ENCODE peak calls at places on chromosomes 11 and 22, in nine cellular contexts. One of them, this sample, is unnamed.

GRCh38 chr11:108221401-108221800 is 1.0 kb downstream of the NPAT start:
- DNase-seq in mucosa of gallbladder: no peak
- DNase-seq in esophagus muscularis mucosa: no peak
- DNase-seq in epithelial cell of proximal tubule: no peak
- DNase-seq in skeletal muscle cell: no peak
- DNase-seq in kidney: no peak
- DNase-seq in pancreas: no peak
- DNase-seq in endothelial cell: no peak
- DNase-seq in CD8-positive, alpha-beta memory T cell: no peak
- DNase-seq in this sample: no peak

GRCh38 chr11:66495401-66495844 is 15.0 kb upstream of the BBS1 start:
- DNase-seq in mucosa of gallbladder: no peak
- DNase-seq in esophagus muscularis mucosa: no peak
- DNase-seq in epithelial cell of proximal tubule: no peak
- DNase-seq in skeletal muscle cell: no peak
- DNase-seq in kidney: peak; percentile 75
- DNase-seq in pancreas: no peak
- DNase-seq in endothelial cell: no peak
- DNase-seq in CD8-positive, alpha-beta memory T cell: no peak
- DNase-seq in this sample: no peak

GRCh38 chr22:26416670-26417270 is 12.3 kb upstream of the ASPHD2 start:
- DNase-seq in mucosa of gallbladder: no peak
- DNase-seq in esophagus muscularis mucosa: no peak
- DNase-seq in epithelial cell of proximal tubule: peak; percentile 36
- DNase-seq in skeletal muscle cell: peak; percentile 67
- DNase-seq in kidney: no peak
- DNase-seq in pancreas: no peak
- DNase-seq in endothelial cell: no peak
- DNase-seq in CD8-positive, alpha-beta memory T cell: no peak
- DNase-seq in this sample: no peak

GRCh38 chr11:115701284-115701875 is 197.2 kb upstream of the CADM1 start:
- DNase-seq in mucosa of gallbladder: no peak
- DNase-seq in esophagus muscularis mucosa: no peak
- DNase-seq in epithelial cell of proximal tubule: no peak
- DNase-seq in skeletal muscle cell: no peak
- DNase-seq in kidney: no peak
- DNase-seq in pancreas: no peak
- DNase-seq in endothelial cell: no peak
- DNase-seq in CD8-positive, alpha-beta memory T cell: no peak
- DNase-seq in this sample: no peak

GRCh38 chr11:120117991-120118390 is 19.9 kb downstream of the TRIM29 start:
- DNase-seq in mucosa of gallbladder: no peak
- DNase-seq in esophagus muscularis mucosa: no peak
- DNase-seq in epithelial cell of proximal tubule: no peak
- DNase-seq in skeletal muscle cell: no peak
- DNase-seq in kidney: no peak
- DNase-seq in pancreas: no peak
- DNase-seq in endothelial cell: no peak
- DNase-seq in CD8-positive, alpha-beta memory T cell: no peak
- DNase-seq in this sample: no peak

GRCh38 chr22:30602049-30602448 is 4.9 kb upstream of the TCN2 start:
- DNase-seq in mucosa of gallbladder: no peak
- DNase-seq in esophagus muscularis mucosa: no peak
- DNase-seq in epithelial cell of proximal tubule: no peak
- DNase-seq in skeletal muscle cell: no peak
- DNase-seq in kidney: no peak
- DNase-seq in pancreas: no peak
- DNase-seq in endothelial cell: no peak
- DNase-seq in CD8-positive, alpha-beta memory T cell: no peak
- DNase-seq in this sample: no peak

GRCh38 chr22:49705631-49706352 is 121.9 kb downstream of the BRD1 start:
- DNase-seq in mucosa of gallbladder: no peak
- DNase-seq in esophagus muscularis mucosa: no peak
- DNase-seq in epithelial cell of proximal tubule: no peak
- DNase-seq in skeletal muscle cell: no peak
- DNase-seq in kidney: no peak
- DNase-seq in pancreas: no peak
- DNase-seq in endothelial cell: no peak
- DNase-seq in CD8-positive, alpha-beta memory T cell: no peak
- DNase-seq in this sample: no peak

GRCh38 chr11:8814209-8814922 is 96.6 kb upstream of the AKIP1 start:
- DNase-seq in mucosa of gallbladder: no peak
- DNase-seq in esophagus muscularis mucosa: no peak
- DNase-seq in epithelial cell of proximal tubule: no peak
- DNase-seq in skeletal muscle cell: no peak
- DNase-seq in kidney: no peak
- DNase-seq in pancreas: no peak
- DNase-seq in endothelial cell: no peak
- DNase-seq in CD8-positive, alpha-beta memory T cell: no peak
- DNase-seq in this sample: peak; percentile 25

GRCh38 chr22:24181996-24182560 is 791 bp downstream of the SUSD2 start:
- DNase-seq in mucosa of gallbladder: no peak
- DNase-seq in esophagus muscularis mucosa: no peak
- DNase-seq in epithelial cell of proximal tubule: no peak
- DNase-seq in skeletal muscle cell: no peak
- DNase-seq in kidney: peak; percentile 62
- DNase-seq in pancreas: no peak
- DNase-seq in endothelial cell: no peak
- DNase-seq in CD8-positive, alpha-beta memory T cell: no peak
- DNase-seq in this sample: no peak

GRCh38 chr11:76629853-76630599 is 40.5 kb downstream of the LRRC32 start:
- DNase-seq in mucosa of gallbladder: peak; percentile 67
- DNase-seq in esophagus muscularis mucosa: no peak
- DNase-seq in epithelial cell of proximal tubule: no peak
- DNase-seq in skeletal muscle cell: no peak
- DNase-seq in kidney: peak; percentile 90
- DNase-seq in pancreas: no peak
- DNase-seq in endothelial cell: no peak
- DNase-seq in CD8-positive, alpha-beta memory T cell: no peak
- DNase-seq in this sample: no peak

GRCh38 chr11:63985812-63986155 is 454 bp upstream of the OTUB1 start:
- DNase-seq in mucosa of gallbladder: peak; percentile 27
- DNase-seq in esophagus muscularis mucosa: no peak
- DNase-seq in epithelial cell of proximal tubule: no peak
- DNase-seq in skeletal muscle cell: no peak
- DNase-seq in kidney: peak; percentile 85
- DNase-seq in pancreas: no peak
- DNase-seq in endothelial cell: no peak
- DNase-seq in CD8-positive, alpha-beta memory T cell: peak; percentile 72
- DNase-seq in this sample: peak; percentile 59

GRCh38 chr11:12103411-12104225 is 6.8 kb upstream of the MICAL2 start:
- DNase-seq in mucosa of gallbladder: no peak
- DNase-seq in esophagus muscularis mucosa: no peak
- DNase-seq in epithelial cell of proximal tubule: no peak
- DNase-seq in skeletal muscle cell: no peak
- DNase-seq in kidney: no peak
- DNase-seq in pancreas: peak; percentile 27
- DNase-seq in endothelial cell: no peak
- DNase-seq in CD8-positive, alpha-beta memory T cell: no peak
- DNase-seq in this sample: no peak

GRCh38 chr22:39651783-39652058 is 81.2 kb downstream of the CACNA1I start:
- DNase-seq in mucosa of gallbladder: no peak
- DNase-seq in esophagus muscularis mucosa: no peak
- DNase-seq in epithelial cell of proximal tubule: no peak
- DNase-seq in skeletal muscle cell: no peak
- DNase-seq in kidney: no peak
- DNase-seq in pancreas: no peak
- DNase-seq in endothelial cell: no peak
- DNase-seq in CD8-positive, alpha-beta memory T cell: no peak
- DNase-seq in this sample: no peak

GRCh38 chr11:31809857-31810778 is 1.0 kb downstream of the PAX6 start:
- DNase-seq in mucosa of gallbladder: peak; percentile 11
- DNase-seq in esophagus muscularis mucosa: no peak
- DNase-seq in epithelial cell of proximal tubule: no peak
- DNase-seq in skeletal muscle cell: no peak
- DNase-seq in kidney: peak; percentile 75
- DNase-seq in pancreas: no peak
- DNase-seq in endothelial cell: peak; percentile 56
- DNase-seq in CD8-positive, alpha-beta memory T cell: no peak
- DNase-seq in this sample: no peak

GRCh38 chr22:48331266-48331665 is 1496.4 kb downstream of the BRD1 start:
- DNase-seq in mucosa of gallbladder: no peak
- DNase-seq in esophagus muscularis mucosa: no peak
- DNase-seq in epithelial cell of proximal tubule: no peak
- DNase-seq in skeletal muscle cell: no peak
- DNase-seq in kidney: peak; percentile 58
- DNase-seq in pancreas: no peak
- DNase-seq in endothelial cell: no peak
- DNase-seq in CD8-positive, alpha-beta memory T cell: no peak
- DNase-seq in this sample: no peak

GRCh38 chr22:37749223-37749622 is 52.4 kb downstream of the TRIOBP start:
- DNase-seq in mucosa of gallbladder: no peak
- DNase-seq in esophagus muscularis mucosa: no peak
- DNase-seq in epithelial cell of proximal tubule: no peak
- DNase-seq in skeletal muscle cell: no peak
- DNase-seq in kidney: no peak
- DNase-seq in pancreas: no peak
- DNase-seq in endothelial cell: no peak
- DNase-seq in CD8-positive, alpha-beta memory T cell: no peak
- DNase-seq in this sample: no peak

GRCh38 chr22:46653596-46653995 is 33.4 kb downstream of the GRAMD4 start:
- DNase-seq in mucosa of gallbladder: no peak
- DNase-seq in esophagus muscularis mucosa: no peak
- DNase-seq in epithelial cell of proximal tubule: no peak
- DNase-seq in skeletal muscle cell: no peak
- DNase-seq in kidney: no peak
- DNase-seq in pancreas: no peak
- DNase-seq in endothelial cell: no peak
- DNase-seq in CD8-positive, alpha-beta memory T cell: no peak
- DNase-seq in this sample: no peak

GRCh38 chr22:35582218-35582860 is 34.8 kb downstream of the MB start:
- DNase-seq in mucosa of gallbladder: no peak
- DNase-seq in esophagus muscularis mucosa: no peak
- DNase-seq in epithelial cell of proximal tubule: no peak
- DNase-seq in skeletal muscle cell: no peak
- DNase-seq in kidney: no peak
- DNase-seq in pancreas: no peak
- DNase-seq in endothelial cell: no peak
- DNase-seq in CD8-positive, alpha-beta memory T cell: no peak
- DNase-seq in this sample: no peak

GRCh38 chr11:64865286-64866172 is 12.9 kb downstream of the EHD1 start:
- DNase-seq in mucosa of gallbladder: no peak
- DNase-seq in esophagus muscularis mucosa: no peak
- DNase-seq in epithelial cell of proximal tubule: no peak
- DNase-seq in skeletal muscle cell: no peak
- DNase-seq in kidney: no peak
- DNase-seq in pancreas: no peak
- DNase-seq in endothelial cell: no peak
- DNase-seq in CD8-positive, alpha-beta memory T cell: no peak
- DNase-seq in this sample: no peak

GRCh38 chr11:33125611-33126010 is 35.7 kb downstream of the CSTF3 start:
- DNase-seq in mucosa of gallbladder: no peak
- DNase-seq in esophagus muscularis mucosa: no peak
- DNase-seq in epithelial cell of proximal tubule: no peak
- DNase-seq in skeletal muscle cell: no peak
- DNase-seq in kidney: no peak
- DNase-seq in pancreas: no peak
- DNase-seq in endothelial cell: no peak
- DNase-seq in CD8-positive, alpha-beta memory T cell: no peak
- DNase-seq in this sample: no peak

GRCh38 chr22:24693359-24693758 is 81.2 kb downstream of the PIWIL3 start:
- DNase-seq in mucosa of gallbladder: no peak
- DNase-seq in esophagus muscularis mucosa: no peak
- DNase-seq in epithelial cell of proximal tubule: no peak
- DNase-seq in skeletal muscle cell: no peak
- DNase-seq in kidney: no peak
- DNase-seq in pancreas: no peak
- DNase-seq in endothelial cell: no peak
- DNase-seq in CD8-positive, alpha-beta memory T cell: no peak
- DNase-seq in this sample: no peak

GRCh38 chr11:64802370-64803162 is 448 bp downstream of the MAP4K2 start:
- DNase-seq in mucosa of gallbladder: no peak
- DNase-seq in esophagus muscularis mucosa: no peak
- DNase-seq in epithelial cell of proximal tubule: no peak
- DNase-seq in skeletal muscle cell: no peak
- DNase-seq in kidney: peak; percentile 89
- DNase-seq in pancreas: no peak
- DNase-seq in endothelial cell: no peak
- DNase-seq in CD8-positive, alpha-beta memory T cell: peak; percentile 33
- DNase-seq in this sample: no peak

GRCh38 chr11:122101625-122102291 is 14.3 kb downstream of the BLID start:
- DNase-seq in mucosa of gallbladder: peak; percentile 53
- DNase-seq in esophagus muscularis mucosa: no peak
- DNase-seq in epithelial cell of proximal tubule: no peak
- DNase-seq in skeletal muscle cell: peak; percentile 74
- DNase-seq in kidney: peak; percentile 72
- DNase-seq in pancreas: peak; percentile 45
- DNase-seq in endothelial cell: peak; percentile 61
- DNase-seq in CD8-positive, alpha-beta memory T cell: no peak
- DNase-seq in this sample: no peak

GRCh38 chr22:46085831-46086576 is 64.3 kb upstream of the PPARA start:
- DNase-seq in mucosa of gallbladder: peak; percentile 66
- DNase-seq in esophagus muscularis mucosa: no peak
- DNase-seq in epithelial cell of proximal tubule: no peak
- DNase-seq in skeletal muscle cell: no peak
- DNase-seq in kidney: peak; percentile 95
- DNase-seq in pancreas: peak; percentile 67
- DNase-seq in endothelial cell: no peak
- DNase-seq in CD8-positive, alpha-beta memory T cell: no peak
- DNase-seq in this sample: no peak

GRCh38 chr11:12126352-12127019 is 16.1 kb downstream of the MICAL2 start:
- DNase-seq in mucosa of gallbladder: no peak
- DNase-seq in esophagus muscularis mucosa: no peak
- DNase-seq in epithelial cell of proximal tubule: peak; percentile 68
- DNase-seq in skeletal muscle cell: peak; percentile 76
- DNase-seq in kidney: no peak
- DNase-seq in pancreas: no peak
- DNase-seq in endothelial cell: no peak
- DNase-seq in CD8-positive, alpha-beta memory T cell: no peak
- DNase-seq in this sample: peak; percentile 53

GRCh38 chr11:34609850-34610249 is 11.0 kb upstream of the EHF start:
- DNase-seq in mucosa of gallbladder: no peak
- DNase-seq in esophagus muscularis mucosa: no peak
- DNase-seq in epithelial cell of proximal tubule: no peak
- DNase-seq in skeletal muscle cell: no peak
- DNase-seq in kidney: no peak
- DNase-seq in pancreas: no peak
- DNase-seq in endothelial cell: no peak
- DNase-seq in CD8-positive, alpha-beta memory T cell: no peak
- DNase-seq in this sample: no peak

GRCh38 chr22:21713428-21714058 is 22.1 kb downstream of the YPEL1 start:
- DNase-seq in mucosa of gallbladder: no peak
- DNase-seq in esophagus muscularis mucosa: no peak
- DNase-seq in epithelial cell of proximal tubule: no peak
- DNase-seq in skeletal muscle cell: no peak
- DNase-seq in kidney: no peak
- DNase-seq in pancreas: no peak
- DNase-seq in endothelial cell: no peak
- DNase-seq in CD8-positive, alpha-beta memory T cell: no peak
- DNase-seq in this sample: no peak

GRCh38 chr11:44747339-44747738 is 20.6 kb downstream of the TSPAN18 start:
- DNase-seq in mucosa of gallbladder: no peak
- DNase-seq in esophagus muscularis mucosa: no peak
- DNase-seq in epithelial cell of proximal tubule: no peak
- DNase-seq in skeletal muscle cell: no peak
- DNase-seq in kidney: no peak
- DNase-seq in pancreas: no peak
- DNase-seq in endothelial cell: no peak
- DNase-seq in CD8-positive, alpha-beta memory T cell: no peak
- DNase-seq in this sample: no peak

GRCh38 chr11:2772544-2773031 is 72.8 kb upstream of the KCNQ1OT1 start:
- DNase-seq in mucosa of gallbladder: peak; percentile 6
- DNase-seq in esophagus muscularis mucosa: peak; percentile 66
- DNase-seq in epithelial cell of proximal tubule: no peak
- DNase-seq in skeletal muscle cell: peak; percentile 14
- DNase-seq in kidney: no peak
- DNase-seq in pancreas: no peak
- DNase-seq in endothelial cell: peak; percentile 1
- DNase-seq in CD8-positive, alpha-beta memory T cell: no peak
- DNase-seq in this sample: peak; percentile 59